ENCODE peak calls at places on chromosomes 6 and 20, in nine cellular contexts. J is GM13976, S is astrocyte of the spinal cord, Z is body of pancreas, O is GM10248, A is IMR-90, Q is omental fat pad, L is AG04450, C is bronchial epithelial cell. B is an unnamed sample.

GRCh38 chr20:57124800-57125399 is 141.5 kb downstream of the BMP7 start:
- DNase-seq in J (no peak), S (peak), Z (no peak), O (no peak), A (no peak), Q (no peak), L (no peak), C (no peak), B (peak)

GRCh38 chr6:24405262-24405661 is 2.5 kb downstream of the MRS2 start:
- DNase-seq in J (no peak), S (no peak), Z (no peak), O (no peak), A (no peak), Q (no peak), L (no peak), C (no peak), B (no peak)

GRCh38 chr20:52379723-52380336 is 188.3 kb upstream of the ZFP64 start:
- DNase-seq in J (peak), S (peak), Z (peak), O (peak), A (peak), Q (no peak), L (no peak), C (peak), B (peak)

GRCh38 chr6:44001318-44001868 is 125.9 kb downstream of the MRPL14 start:
- DNase-seq in J (peak), S (no peak), Z (peak), O (peak), A (no peak), Q (no peak), L (no peak), C (no peak), B (peak)

GRCh38 chr20:33649201-33649631 is 12.9 kb upstream of the C20orf144 start:
- DNase-seq in J (no peak), S (no peak), Z (peak), O (no peak), A (no peak), Q (no peak), L (no peak), C (no peak), B (no peak)

GRCh38 chr6:135522975-135523692 is 25.6 kb upstream of the AHI1 start:
- DNase-seq in J (no peak), S (no peak), Z (no peak), O (no peak), A (peak), Q (no peak), L (no peak), C (peak), B (no peak)

GRCh38 chr6:32069460-32069859 is 31.2 kb downstream of the CYP21A2 start:
- DNase-seq in J (no peak), S (no peak), Z (no peak), O (no peak), A (no peak), Q (no peak), L (no peak), C (no peak), B (no peak)

GRCh38 chr20:9912858-9913434 is 74.1 kb upstream of the PAK5 start:
- DNase-seq in J (peak), S (peak), Z (peak), O (peak), A (peak), Q (peak), L (peak), C (peak), B (peak)

GRCh38 chr6:130517444-130517931 is 151.7 kb downstream of the TMEM200A start:
- DNase-seq in J (peak), S (peak), Z (no peak), O (peak), A (peak), Q (no peak), L (no peak), C (peak), B (peak)

DNA sequence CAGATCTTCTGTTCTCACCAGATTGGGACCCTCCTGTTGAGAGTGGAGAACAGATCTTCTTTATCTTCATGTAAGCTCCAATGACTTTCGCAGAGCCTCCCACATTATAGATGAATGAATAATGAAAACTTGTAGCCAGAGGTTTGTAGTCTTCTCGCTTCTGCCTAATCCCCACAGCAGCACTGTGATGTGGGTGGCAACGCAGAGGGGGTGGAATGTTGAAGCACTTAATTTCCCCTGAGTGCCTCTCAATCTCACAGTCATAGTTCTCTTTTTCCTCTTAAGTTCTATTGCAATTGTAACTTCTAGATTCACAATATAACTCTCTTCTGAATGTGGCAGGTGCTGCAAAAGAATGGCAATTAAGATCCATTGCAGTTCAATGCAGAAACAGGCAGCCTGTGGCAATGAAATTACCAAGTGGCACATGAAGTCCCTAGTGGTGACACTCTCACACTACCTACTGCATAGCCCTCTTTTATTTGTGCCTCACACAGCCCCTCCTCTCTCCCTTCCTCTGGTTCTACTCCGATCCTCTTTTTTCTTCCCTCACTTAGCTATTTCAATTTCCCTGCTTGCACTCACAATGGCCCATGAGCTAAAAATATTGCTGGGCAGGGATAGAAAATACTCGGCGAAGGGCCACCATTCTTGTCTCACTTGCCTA is 281.9 kb downstream of the UBE3D start:
- DNase-seq in J (no peak), S (no peak), Z (no peak), O (no peak), A (no peak), Q (no peak), L (no peak), C (no peak), B (peak)
- TF ChIP-seq CTCF in J (no peak), S (peak), Z (no peak), O (no peak), A (no peak), Q (no peak), L (peak), C (peak), B (peak)

GRCh38 chr20:15584507-15584906 is 988.7 kb downstream of the KIF16B start:
- DNase-seq in J (no peak), S (no peak), Z (no peak), O (no peak), A (no peak), Q (no peak), L (no peak), C (no peak), B (no peak)
- TF ChIP-seq CTCF in J (no peak), S (no peak), Z (no peak), O (no peak), A (no peak), Q (no peak), L (no peak), C (no peak), B (no peak)

GRCh38 chr20:44576297-44576696 is 6.1 kb upstream of the PKIG start:
- DNase-seq in J (peak), S (peak), Z (no peak), O (peak), A (peak), Q (no peak), L (no peak), C (peak), B (peak)
- TF ChIP-seq CTCF in J (peak), S (peak), Z (peak), O (peak), A (peak), Q (no peak), L (peak), C (no peak), B (peak)

GRCh38 chr6:20875369-20875963 is 341.2 kb downstream of the CDKAL1 start:
- DNase-seq in J (peak), S (peak), Z (no peak), O (no peak), A (peak), Q (no peak), L (peak), C (peak), B (peak)
- TF ChIP-seq CTCF in J (peak), S (peak), Z (peak), O (no peak), A (peak), Q (no peak), L (peak), C (peak), B (peak)

GRCh38 chr6:127058936-127059335 is 59.5 kb upstream of the RSPO3 start:
- DNase-seq in J (no peak), S (no peak), Z (no peak), O (no peak), A (no peak), Q (no peak), L (no peak), C (no peak), B (no peak)
- TF ChIP-seq CTCF in J (no peak), S (no peak), Z (no peak), O (no peak), A (no peak), Q (no peak), L (no peak), C (no peak), B (no peak)

GRCh38 chr6:118651282-118652050 is at the start of gene CEP85L:
- DNase-seq in J (peak), S (peak), Z (peak), O (peak), A (peak), Q (peak), L (peak), C (peak), B (peak)
- TF ChIP-seq CTCF in J (no peak), S (no peak), Z (no peak), O (no peak), A (no peak), Q (no peak), L (no peak), C (no peak), B (no peak)

DNA sequence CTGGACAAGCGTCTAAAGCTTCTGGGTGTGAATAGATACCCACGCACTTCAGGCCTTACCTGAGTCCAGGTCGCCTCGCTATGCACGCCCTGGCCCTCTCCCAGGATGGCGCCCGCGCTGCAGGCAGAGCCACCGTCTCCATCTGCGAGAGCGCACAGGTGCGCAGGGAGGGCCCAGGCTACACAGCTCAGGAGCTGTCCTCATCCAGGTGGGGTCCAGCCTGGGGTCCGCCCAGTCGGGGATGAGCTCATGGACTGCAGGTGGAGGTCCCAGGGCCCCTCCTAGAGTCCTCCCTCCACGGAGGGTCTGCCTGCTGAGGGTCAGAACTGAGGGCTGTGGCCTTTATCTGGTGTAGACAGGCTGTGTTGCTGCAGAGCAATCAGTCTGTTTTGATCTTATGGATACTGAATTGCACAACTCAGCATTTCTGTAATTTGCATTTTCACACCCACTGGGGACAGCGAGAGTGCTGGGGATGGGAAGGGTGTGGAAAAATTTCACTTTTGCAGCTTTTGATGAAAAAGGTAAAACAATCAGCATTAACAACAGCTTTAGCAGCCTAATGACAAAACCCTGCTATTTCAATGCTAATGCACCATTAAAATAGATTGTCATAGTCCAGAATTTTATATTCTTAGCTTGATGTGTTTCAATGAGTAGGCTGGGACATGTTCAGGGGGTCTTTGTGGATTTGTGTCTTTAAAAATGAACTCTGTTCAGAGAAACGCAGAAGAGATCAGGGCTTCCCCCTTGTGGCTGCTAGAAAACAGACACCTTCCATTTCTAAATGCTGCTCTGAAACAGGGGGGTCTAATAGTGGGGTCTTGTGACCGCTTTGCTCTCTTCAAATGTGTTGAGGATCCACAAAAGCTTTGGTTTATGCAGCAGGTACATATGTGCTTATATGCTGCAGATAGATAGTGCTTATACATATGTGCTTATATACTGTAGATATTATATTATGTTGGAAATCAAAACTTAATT is 77.8 kb upstream of the PHACTR3 start:
- DNase-seq in J (no peak), S (no peak), Z (no peak), O (no peak), A (no peak), Q (no peak), L (no peak), C (no peak), B (no peak)
- TF ChIP-seq CTCF in J (no peak), S (peak), Z (no peak), O (no peak), A (peak), Q (no peak), L (peak), C (peak), B (no peak)

GRCh38 chr6:25586927-25587326 is 65.1 kb upstream of the SCGN start:
- DNase-seq in J (no peak), S (no peak), Z (no peak), O (no peak), A (no peak), Q (no peak), L (no peak), C (no peak), B (no peak)

GRCh38 chr6:25585225-25585624 is 66.8 kb upstream of the SCGN start:
- DNase-seq in J (no peak), S (no peak), Z (no peak), O (no peak), A (no peak), Q (no peak), L (no peak), C (no peak), B (no peak)

DNA sequence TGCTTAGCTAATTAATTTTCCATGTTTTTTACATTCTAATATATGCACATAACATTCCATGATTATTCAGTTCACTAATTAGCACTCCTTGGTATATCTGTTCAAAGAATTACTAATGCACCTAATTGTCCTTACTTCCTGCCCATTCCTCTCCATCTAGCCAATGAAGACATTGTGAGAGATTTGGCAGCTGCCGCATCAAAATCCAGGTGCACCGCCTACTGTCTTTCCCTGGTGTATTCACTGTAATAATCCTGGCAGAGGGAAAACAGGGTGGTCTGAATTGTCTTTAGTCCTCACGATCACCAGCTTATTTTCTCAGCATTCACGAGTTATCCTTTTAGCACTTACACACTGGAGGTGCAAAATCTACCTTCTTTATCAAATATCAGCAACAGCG is 61.0 kb upstream of the SCGN start:
- DNase-seq in J (no peak), S (no peak), Z (no peak), O (no peak), A (no peak), Q (no peak), L (no peak), C (no peak), B (no peak)
- TF ChIP-seq CTCF in J (no peak), S (no peak), Z (no peak), O (no peak), A (no peak), Q (no peak), L (no peak), C (no peak), B (no peak)

GRCh38 chr6:80605165-80605989 is 498.9 kb downstream of the BCKDHB start:
- DNase-seq in J (no peak), S (peak), Z (no peak), O (no peak), A (peak), Q (no peak), L (no peak), C (peak), B (peak)
- TF ChIP-seq CTCF in J (peak), S (peak), Z (peak), O (peak), A (peak), Q (no peak), L (peak), C (peak), B (peak)

DNA sequence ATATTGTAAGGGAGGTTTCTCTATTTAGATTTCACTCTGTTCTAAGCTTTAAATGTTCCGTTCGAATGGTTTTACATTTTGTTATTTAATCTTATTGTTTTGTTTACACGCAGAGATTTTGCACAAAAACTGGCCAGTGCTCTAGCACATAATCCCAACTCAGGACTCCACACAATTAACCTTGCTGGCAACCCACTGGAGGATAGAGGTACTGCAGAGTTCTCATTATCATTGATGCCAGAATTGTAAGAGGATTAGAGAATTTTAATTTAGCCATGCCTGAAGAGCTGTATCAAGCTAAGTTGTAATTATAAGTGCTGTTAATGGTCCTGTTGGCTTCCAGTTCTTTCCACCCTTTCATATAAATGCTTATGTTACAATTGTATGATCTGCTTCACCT is 179.7 kb upstream of the SCGN start:
- DNase-seq in J (no peak), S (no peak), Z (no peak), O (no peak), A (no peak), Q (no peak), L (no peak), C (no peak), B (no peak)
- TF ChIP-seq CTCF in J (no peak), S (no peak), Z (no peak), O (no peak), A (peak), Q (no peak), L (peak), C (no peak), B (no peak)

B was measured in GM12865.